ENCODE peak calls at places on chromosomes 6 and 20, in five cellular contexts. I, Y, A, F and O are unnamed samples.

GRCh38 chr20:11585752-11586352 is 331.8 kb upstream of the BTBD3 start:
- DNase-seq in F (no peak), A (peak), Y (no peak), I (no peak), O (peak)

GRCh38 chr6:63573140-63573898 is 1.0 kb downstream of the LOC128125822 start:
- DNase-seq in Y (peak), I (peak), A (peak), F (peak), O (peak)

GRCh38 chr6:50699086-50699886 is 14.0 kb upstream of the TFAP2D start:
- DNase-seq in F (no peak), A (no peak), I (no peak), Y (no peak), O (no peak)

GRCh38 chr6:147204060-147204785 is at the start of gene STXBP5:
- DNase-seq in I (peak), Y (peak), F (no peak), A (peak), O (no peak)

GRCh38 chr6:134937426-134937825 is 12.5 kb downstream of the ALDH8A1 start:
- DNase-seq in I (no peak), Y (no peak), F (no peak), A (no peak), O (no peak)

GRCh38 chr6:149922642-149923326 is at the start of gene RAET1G:
- DNase-seq in A (peak), I (peak), Y (peak), F (no peak), O (peak)

GRCh38 chr6:106473807-106474206 is 113.3 kb downstream of the CRYBG1 start:
- DNase-seq in A (no peak), I (no peak), F (no peak), Y (no peak), O (no peak)

GRCh38 chr6:158803733-158804143 is 15.4 kb downstream of the EZR start:
- DNase-seq in A (no peak), F (no peak), Y (no peak), I (no peak), O (no peak)

GRCh38 chr6:170208171-170208601 is 82.7 kb downstream of the DLL1 start:
- DNase-seq in I (peak), F (no peak), A (no peak), Y (no peak), O (no peak)

GRCh38 chr6:138429731-138430130 is 25.7 kb downstream of the HEBP2 start:
- DNase-seq in A (no peak), F (no peak), I (no peak), Y (no peak), O (no peak)

GRCh38 chr20:34536798-34537394 is 20.7 kb downstream of the DYNLRB1 start:
- DNase-seq in A (peak), I (peak), Y (peak), F (no peak), O (no peak)

GRCh38 chr6:75602897-75603395 is 1.3 kb downstream of the SENP6 start:
- DNase-seq in F (no peak), A (no peak), I (no peak), Y (peak), O (no peak)

DNA sequence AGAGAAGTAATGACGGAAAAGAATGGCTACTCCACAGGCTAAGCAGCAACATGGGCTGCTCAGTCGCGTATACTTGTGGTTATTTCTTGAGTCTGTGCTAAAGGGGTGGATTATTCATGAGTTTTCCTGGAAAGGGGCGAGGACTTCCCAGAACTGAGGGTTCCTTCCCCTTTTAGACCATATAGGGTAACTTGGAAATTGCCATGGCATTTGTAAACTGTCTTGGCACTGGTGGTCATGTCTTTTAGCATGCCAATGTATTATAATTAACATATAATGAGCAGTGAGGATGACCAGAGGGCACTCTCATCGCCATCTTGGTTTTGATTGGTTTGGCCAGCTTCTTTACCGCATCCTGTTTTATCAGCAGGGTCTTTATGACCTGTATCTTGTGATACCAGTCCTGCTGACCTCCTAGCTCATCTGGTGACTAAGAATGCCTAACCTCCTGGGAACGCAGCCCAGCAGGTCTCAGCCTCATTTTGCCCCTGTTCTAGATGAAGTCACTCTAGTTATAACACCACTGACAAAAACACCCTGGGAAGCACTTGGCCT is 11.4 kb downstream of the LBP start:
- DNase-seq in I (no peak), F (no peak), A (no peak), Y (peak), O (no peak)
- TF ChIP-seq SIN3A in I (no peak), F (no peak), A (no peak), Y (no peak), O (no peak)

DNA sequence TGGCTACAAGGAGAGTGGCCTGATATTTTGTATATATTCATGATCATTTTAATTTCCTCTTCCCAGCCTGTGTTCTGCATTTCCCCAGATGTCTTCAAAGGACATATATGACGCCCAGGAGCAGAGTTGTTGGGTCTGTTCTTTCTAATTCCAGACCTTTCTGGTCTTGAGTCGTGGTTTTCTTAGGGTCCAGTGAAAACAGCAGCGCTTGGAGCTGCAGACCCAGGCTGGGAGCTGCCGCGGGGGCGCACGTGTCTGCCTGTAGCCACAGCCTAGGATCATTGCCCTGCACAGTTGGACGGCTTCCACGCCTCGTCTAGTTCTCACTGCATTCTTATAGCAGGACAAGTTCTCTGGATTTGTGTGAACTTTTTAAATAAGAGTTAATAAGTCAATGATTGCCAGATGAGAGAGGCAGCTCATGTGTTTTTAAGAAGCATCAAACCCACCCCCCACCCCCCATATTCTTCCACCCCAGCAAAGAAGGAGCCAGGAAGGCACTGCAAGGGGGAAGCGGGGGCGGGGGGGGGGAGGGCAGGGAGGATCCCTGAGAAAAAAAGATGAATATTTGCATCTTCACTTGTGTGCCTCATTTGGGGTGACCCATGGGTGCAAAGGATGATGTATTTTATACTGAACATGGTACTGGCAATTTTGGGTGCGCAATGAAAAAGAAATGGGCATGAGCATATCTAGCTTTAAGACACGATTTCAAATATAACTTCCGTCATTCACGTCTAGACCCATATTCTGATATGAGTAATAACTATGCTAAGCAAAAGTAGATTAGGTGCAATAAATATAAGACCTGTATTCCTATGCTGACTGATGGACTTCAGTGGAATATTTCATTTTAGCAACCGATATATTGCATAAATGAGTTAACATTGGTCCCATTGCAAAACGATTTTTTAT is 160.0 kb downstream of the TBXT start:
- DNase-seq in F (no peak), Y (no peak), I (no peak), A (no peak), O (no peak)
- TF ChIP-seq EZH2 in F (no peak), Y (no peak), I (no peak), A (no peak), O (no peak)

DNA sequence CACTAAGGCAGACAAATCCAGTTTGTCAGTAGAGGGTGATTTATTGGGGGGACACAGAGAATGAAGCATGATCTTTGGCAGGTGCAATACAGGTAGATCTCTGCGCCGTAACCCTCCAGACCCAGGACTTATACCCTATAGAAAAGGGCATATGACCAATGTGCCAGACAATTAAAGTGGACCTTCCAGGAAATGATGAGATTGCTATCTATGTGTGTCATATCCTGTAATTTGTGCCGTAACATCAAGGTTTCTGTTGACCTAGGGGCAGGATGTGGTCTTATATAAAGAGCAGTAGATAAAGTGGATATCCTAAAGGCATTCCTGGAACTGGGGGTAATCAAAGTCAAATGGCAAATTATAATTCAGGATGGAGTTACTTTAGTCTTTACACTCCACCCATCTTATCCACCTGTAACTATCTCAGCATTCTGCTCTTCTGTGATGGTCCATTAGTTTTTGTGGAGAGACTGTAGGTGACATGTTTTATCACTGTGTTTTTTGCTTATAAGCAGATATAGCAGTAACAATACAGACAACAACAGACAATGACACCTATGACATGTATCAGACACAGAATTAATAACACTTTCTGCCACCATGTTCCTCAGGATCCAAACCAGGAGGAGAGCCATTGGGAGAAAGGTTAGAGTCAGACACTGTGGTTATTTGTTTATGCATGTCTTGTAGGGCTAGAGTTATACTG is 43.1 kb upstream of the ZNF337 start:
- DNase-seq in I (no peak), Y (no peak), F (no peak), A (no peak), O (no peak)
- TF ChIP-seq SP1 in I (no peak), Y (no peak), F (no peak), A (no peak), O (no peak)

GRCh38 chr6:36692220-36692619 is 5.4 kb upstream of the RAB44 start:
- DNase-seq in F (no peak), A (no peak), I (no peak), Y (no peak), O (no peak)
- TF ChIP-seq SIN3A in F (no peak), A (no peak), I (no peak), Y (no peak), O (no peak)

DNA sequence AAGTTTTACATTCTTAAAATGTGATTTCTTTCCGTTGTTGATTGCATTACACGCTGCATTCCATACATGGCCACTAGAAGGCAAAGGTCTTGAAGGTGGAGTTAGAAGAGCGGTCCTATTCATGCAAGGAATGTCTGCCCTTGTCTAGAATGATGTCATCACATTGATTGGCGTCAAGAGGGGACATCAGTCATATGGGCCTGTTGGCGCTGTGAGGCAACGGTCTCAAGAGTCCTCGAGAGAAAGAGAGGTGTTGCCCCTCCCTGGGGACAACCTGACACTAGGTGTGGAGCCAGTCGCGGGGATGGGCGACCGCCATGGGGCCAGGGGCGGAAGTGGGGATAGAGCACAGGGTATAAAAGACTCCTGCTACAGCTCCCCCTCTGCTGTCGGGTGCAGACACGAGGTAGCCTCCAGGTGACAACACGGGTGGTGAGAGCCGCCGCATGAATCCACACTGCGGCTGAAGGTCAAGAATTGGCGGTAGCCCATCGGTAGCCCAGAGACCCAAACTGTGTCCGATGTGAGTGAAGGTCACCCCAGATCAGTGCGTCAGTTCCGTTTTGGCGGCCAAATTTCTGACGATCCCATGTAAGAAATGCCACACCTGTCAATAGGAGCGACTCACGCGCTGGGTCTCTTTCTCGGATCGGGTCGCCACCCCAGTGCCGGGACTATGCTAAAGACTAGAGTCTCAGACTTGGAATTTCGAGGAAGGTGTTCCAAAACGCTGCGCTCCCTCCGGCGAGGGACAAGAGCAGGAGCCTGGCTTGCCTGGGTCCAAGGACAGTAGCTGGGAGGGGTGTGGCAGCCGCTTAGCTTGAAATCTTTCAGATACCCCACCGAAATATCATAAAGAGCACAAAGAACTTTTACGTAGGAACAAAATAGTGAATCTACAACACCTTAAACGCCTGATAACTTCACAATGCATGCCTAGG is 93.2 kb upstream of the ZNF184 start:
- DNase-seq in F (no peak), I (peak), Y (no peak), A (peak), O (no peak)
- TF ChIP-seq EZH2 in F (no peak), I (no peak), Y (no peak), A (no peak), O (no peak)

GRCh38 chr20:56750430-56750829 is 121.3 kb downstream of the TFAP2C start:
- DNase-seq in Y (no peak), A (no peak), I (peak), F (no peak), O (peak)
- TF ChIP-seq SP1 in Y (no peak), A (no peak), I (peak), F (no peak), O (no peak)

GRCh38 chr20:63978319-63979220 is 872 bp downstream of the SAMD10 start:
- DNase-seq in A (peak), I (peak), Y (peak), F (no peak), O (no peak)
- TF ChIP-seq SIN3A in A (peak), I (no peak), Y (no peak), F (peak), O (no peak)

GRCh38 chr20:56343861-56344381 is 14.9 kb upstream of the FAM210B start:
- DNase-seq in F (no peak), Y (peak), I (peak), A (no peak), O (no peak)
- TF ChIP-seq EZH2 in F (no peak), Y (no peak), I (no peak), A (peak), O (no peak)